ENCODE peak calls at places on chromosomes 7 and 10, in ten cellular contexts. C is cardiac fibroblast; D is NCI-H2171 treated with DMSO at 0.1 percent for 48 hours; F is activated naive CD4-positive, alpha-beta T cell; I is fibroblast of gingiva; Z is GM20000; O is naive thymus-derived CD8-positive, alpha-beta T cell; X is uterus; U is T-helper 9 cell; W is fibroblast of lung. M is an unnamed sample.

GRCh38 chr7:120725376-120726039 is 132.4 kb downstream of the TSPAN12 start:
- DNase-seq in W (peak), F (no peak), U (no peak), D (peak), I (peak), X (no peak), O (no peak), Z (peak), C (peak), M (no peak)

GRCh38 chr10:351770-352318 is 216.6 kb downstream of the ZMYND11 start:
- DNase-seq in U (no peak), W (no peak), I (no peak), C (no peak), D (no peak), O (peak), Z (no peak), X (no peak), F (no peak), M (peak)

GRCh38 chr10:119113805-119114732 is 10.2 kb downstream of the DENND10 start:
- DNase-seq in F (no peak), U (no peak), W (peak), Z (no peak), X (peak), O (no peak), I (peak), C (peak), D (no peak), M (no peak)

GRCh38 chr10:114291076-114291475 is 52.0 kb downstream of the VWA2 start:
- DNase-seq in W (no peak), U (no peak), X (no peak), D (no peak), C (no peak), O (no peak), Z (no peak), I (no peak), F (no peak), M (no peak)

GRCh38 chr7:138243430-138243829 is 167.2 kb downstream of the AKR1D1 start:
- DNase-seq in O (no peak), F (no peak), D (peak), I (no peak), W (peak), Z (no peak), X (peak), U (no peak), C (peak), M (no peak)

GRCh38 chr7:120395526-120396019 is 122.6 kb downstream of the KCND2 start:
- DNase-seq in I (no peak), X (no peak), O (no peak), U (no peak), D (no peak), W (no peak), F (no peak), Z (peak), C (peak), M (no peak)

GRCh38 chr10:22219308-22219707 is 1.5 kb upstream of the EBLN1 start:
- DNase-seq in Z (no peak), W (peak), I (no peak), D (no peak), F (no peak), O (no peak), X (no peak), C (peak), U (no peak), M (no peak)

GRCh38 chr10:127279334-127279774 is 83.0 kb upstream of the INSYN2A start:
- DNase-seq in I (no peak), O (no peak), X (no peak), D (no peak), W (no peak), F (no peak), U (no peak), C (no peak), Z (no peak), M (no peak)

GRCh38 chr10:68088744-68089143 is 13.7 kb upstream of the HERC4 start:
- DNase-seq in F (no peak), C (peak), X (no peak), Z (no peak), O (no peak), D (no peak), W (peak), U (no peak), I (no peak), M (no peak)

GRCh38 chr7:151046603-151047573 is 1.4 kb upstream of the ASIC3 start:
- DNase-seq in Z (no peak), W (peak), X (peak), C (no peak), O (no peak), U (no peak), I (peak), D (no peak), F (no peak), M (no peak)

GRCh38 chr10:33248638-33249037 is 85.8 kb downstream of the NRP1 start:
- DNase-seq in Z (no peak), W (peak), C (peak), O (no peak), I (peak), U (no peak), D (no peak), F (no peak), X (no peak), M (no peak)

GRCh38 chr10:96512524-96512991 is 1.2 kb downstream of the TLL2 start:
- DNase-seq in C (peak), X (no peak), U (no peak), D (no peak), W (peak), F (peak), I (no peak), O (no peak), Z (peak), M (no peak)

M was measured in T-cell.